ENCODE peak calls at places on chromosome 6, in nine cellular contexts. One of them, this sample, is unnamed. For H3K4me1, the result is how much of the 10 kb centered on the place peaks cover.

GRCh38 chr6:97963148-97963680 is 680.2 kb upstream of the MMS22L start:
- DNase-seq in mesenchymal stem cell: no peak
- DNase-seq in uterus: no peak
- DNase-seq in mesendoderm: no peak
- DNase-seq in stomach: no peak
- DNase-seq in psoas muscle: no peak
- DNase-seq in astrocyte: peak
- DNase-seq in ovary: no peak
- DNase-seq in naive thymus-derived CD4-positive, alpha-beta T cell: no peak
- DNase-seq in this sample: no peak

GRCh38 chr6:85537055-85537494 is 56.6 kb downstream of the SNX14 start:
- DNase-seq in psoas muscle: no peak
- DNase-seq in uterus: no peak
- DNase-seq in stomach: no peak
- DNase-seq in ovary: no peak
- DNase-seq in mesenchymal stem cell: peak
- DNase-seq in naive thymus-derived CD4-positive, alpha-beta T cell: peak
- DNase-seq in astrocyte: no peak
- DNase-seq in mesendoderm: no peak
- DNase-seq in this sample: peak

GRCh38 chr6:14804444-14805210 is 441.2 kb upstream of the JARID2 start:
- DNase-seq in ovary: peak
- DNase-seq in stomach: peak
- DNase-seq in astrocyte: peak
- DNase-seq in psoas muscle: peak
- DNase-seq in mesendoderm: no peak
- DNase-seq in naive thymus-derived CD4-positive, alpha-beta T cell: no peak
- DNase-seq in uterus: peak
- DNase-seq in mesenchymal stem cell: peak
- DNase-seq in this sample: peak

GRCh38 chr6:70151616-70152015 is 151.3 kb downstream of the COL9A1 start:
- DNase-seq in astrocyte: no peak
- DNase-seq in mesenchymal stem cell: peak
- DNase-seq in uterus: no peak
- DNase-seq in mesendoderm: peak
- DNase-seq in psoas muscle: no peak
- DNase-seq in stomach: no peak
- DNase-seq in ovary: no peak
- DNase-seq in naive thymus-derived CD4-positive, alpha-beta T cell: no peak
- DNase-seq in this sample: no peak

GRCh38 chr6:86118271-86118670 is 475.6 kb upstream of the SYNCRIP start:
- DNase-seq in mesenchymal stem cell: no peak
- DNase-seq in astrocyte: no peak
- DNase-seq in ovary: no peak
- DNase-seq in stomach: no peak
- DNase-seq in mesendoderm: no peak
- DNase-seq in naive thymus-derived CD4-positive, alpha-beta T cell: no peak
- DNase-seq in psoas muscle: no peak
- DNase-seq in uterus: no peak
- DNase-seq in this sample: no peak

GRCh38 chr6:8268606-8269005 is 166.3 kb upstream of the EEF1E1 start:
- DNase-seq in psoas muscle: no peak
- DNase-seq in uterus: no peak
- DNase-seq in mesendoderm: no peak
- DNase-seq in astrocyte: no peak
- DNase-seq in ovary: no peak
- DNase-seq in naive thymus-derived CD4-positive, alpha-beta T cell: no peak
- DNase-seq in mesenchymal stem cell: no peak
- DNase-seq in stomach: no peak
- DNase-seq in this sample: no peak

GRCh38 chr6:7195330-7196018 is 87.7 kb downstream of the RREB1 start:
- DNase-seq in mesendoderm: no peak
- DNase-seq in mesenchymal stem cell: no peak
- DNase-seq in ovary: no peak
- DNase-seq in stomach: no peak
- DNase-seq in naive thymus-derived CD4-positive, alpha-beta T cell: peak
- DNase-seq in psoas muscle: no peak
- DNase-seq in astrocyte: peak
- DNase-seq in uterus: no peak
- DNase-seq in this sample: no peak

GRCh38 chr6:38115633-38116022 is 296.1 kb downstream of the ZFAND3 start:
- DNase-seq in astrocyte: no peak
- DNase-seq in ovary: no peak
- DNase-seq in mesendoderm: no peak
- DNase-seq in mesenchymal stem cell: no peak
- DNase-seq in naive thymus-derived CD4-positive, alpha-beta T cell: no peak
- DNase-seq in psoas muscle: no peak
- DNase-seq in stomach: no peak
- DNase-seq in uterus: no peak
- DNase-seq in this sample: peak

GRCh38 chr6:41581381-41581991 is 35.3 kb downstream of the FOXP4 start:
- DNase-seq in astrocyte: peak
- DNase-seq in uterus: peak
- DNase-seq in mesenchymal stem cell: peak
- DNase-seq in psoas muscle: peak
- DNase-seq in naive thymus-derived CD4-positive, alpha-beta T cell: no peak
- DNase-seq in ovary: no peak
- DNase-seq in mesendoderm: no peak
- DNase-seq in stomach: no peak
- DNase-seq in this sample: peak

GRCh38 chr6:134267917-134268361 is 50.0 kb downstream of the SGK1 start:
- DNase-seq in ovary: no peak
- DNase-seq in mesenchymal stem cell: no peak
- DNase-seq in naive thymus-derived CD4-positive, alpha-beta T cell: no peak
- DNase-seq in stomach: no peak
- DNase-seq in psoas muscle: no peak
- DNase-seq in mesendoderm: peak
- DNase-seq in astrocyte: no peak
- DNase-seq in uterus: peak
- DNase-seq in this sample: peak

GRCh38 chr6:34522740-34523139 is 33.4 kb downstream of the SPDEF start:
- DNase-seq in uterus: no peak
- DNase-seq in psoas muscle: no peak
- DNase-seq in astrocyte: no peak
- DNase-seq in ovary: no peak
- DNase-seq in naive thymus-derived CD4-positive, alpha-beta T cell: no peak
- DNase-seq in mesenchymal stem cell: no peak
- DNase-seq in stomach: no peak
- DNase-seq in mesendoderm: no peak
- DNase-seq in this sample: no peak

GRCh38 chr6:125746731-125747588 is 2.5 kb upstream of the HEY2 start:
- DNase-seq in mesendoderm: peak
- DNase-seq in ovary: peak
- DNase-seq in naive thymus-derived CD4-positive, alpha-beta T cell: peak
- DNase-seq in astrocyte: peak
- DNase-seq in stomach: peak
- DNase-seq in uterus: peak
- DNase-seq in mesenchymal stem cell: peak
- DNase-seq in psoas muscle: peak
- DNase-seq in this sample: peak

GRCh38 chr6:56370127-56370540 is 122.8 kb upstream of the COL21A1 start:
- DNase-seq in stomach: peak
- DNase-seq in astrocyte: peak
- DNase-seq in mesendoderm: peak
- DNase-seq in naive thymus-derived CD4-positive, alpha-beta T cell: no peak
- DNase-seq in psoas muscle: peak
- DNase-seq in mesenchymal stem cell: peak
- DNase-seq in uterus: peak
- DNase-seq in ovary: no peak
- DNase-seq in this sample: peak

GRCh38 chr6:157647261-157647915 is 175.7 kb upstream of the SNX9 start:
- DNase-seq in stomach: no peak
- DNase-seq in psoas muscle: no peak
- DNase-seq in mesenchymal stem cell: no peak
- DNase-seq in mesendoderm: peak
- DNase-seq in uterus: no peak
- DNase-seq in astrocyte: no peak
- DNase-seq in ovary: no peak
- DNase-seq in naive thymus-derived CD4-positive, alpha-beta T cell: no peak
- DNase-seq in this sample: no peak
- H3K27ac ChIP-seq in stomach: no peak
- H3K27ac ChIP-seq in psoas muscle: no peak
- H3K27ac ChIP-seq in mesenchymal stem cell: no peak
- H3K27ac ChIP-seq in mesendoderm: no peak
- H3K27ac ChIP-seq in uterus: no peak
- H3K27ac ChIP-seq in astrocyte: no peak
- H3K27ac ChIP-seq in ovary: no peak
- H3K27ac ChIP-seq in naive thymus-derived CD4-positive, alpha-beta T cell: no peak
- H3K27ac ChIP-seq in this sample: no peak

GRCh38 chr6:148348778-148349177 is 6.1 kb downstream of the SASH1 start:
- DNase-seq in mesenchymal stem cell: no peak
- DNase-seq in naive thymus-derived CD4-positive, alpha-beta T cell: no peak
- DNase-seq in stomach: no peak
- DNase-seq in psoas muscle: no peak
- DNase-seq in astrocyte: no peak
- DNase-seq in ovary: no peak
- DNase-seq in mesendoderm: peak
- DNase-seq in uterus: no peak
- DNase-seq in this sample: no peak
- H3K4me1 ChIP-seq in mesenchymal stem cell: under half
- H3K4me1 ChIP-seq in naive thymus-derived CD4-positive, alpha-beta T cell: under half
- H3K4me1 ChIP-seq in stomach: under half
- H3K4me1 ChIP-seq in psoas muscle: under half
- H3K4me1 ChIP-seq in astrocyte: under half
- H3K4me1 ChIP-seq in ovary: under half
- H3K4me1 ChIP-seq in mesendoderm: under half
- H3K4me1 ChIP-seq in uterus: under half
- H3K4me1 ChIP-seq in this sample: under half

DNA sequence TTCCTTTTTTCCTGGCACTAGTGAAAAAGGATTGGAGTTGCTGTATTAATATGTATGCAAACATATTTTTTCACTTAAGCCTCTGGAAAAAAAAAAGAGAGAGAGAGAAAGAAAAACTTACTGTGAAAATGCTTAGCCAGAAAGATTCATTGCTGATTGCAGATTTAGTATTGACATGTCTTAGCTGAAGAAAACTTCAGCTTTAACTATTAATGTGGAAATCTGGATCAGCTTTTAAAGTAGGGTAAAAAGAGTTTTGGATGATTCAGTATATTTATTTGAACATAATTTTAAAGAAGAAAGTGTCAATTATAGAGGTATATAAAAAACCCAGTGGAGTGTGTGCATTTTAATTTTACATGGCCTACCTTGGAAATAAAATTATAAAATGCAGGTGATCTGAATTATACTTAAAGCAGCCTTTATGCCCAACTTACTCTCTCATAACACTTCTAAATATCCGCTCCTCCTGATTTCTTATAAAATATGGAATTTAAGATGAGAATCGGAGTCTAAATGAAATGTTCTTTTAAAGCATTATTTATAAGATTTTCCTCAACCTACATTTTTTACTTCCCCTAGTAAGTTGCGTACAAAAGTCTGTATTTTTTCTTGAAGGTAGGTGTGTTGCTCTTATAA is 3.6 kb downstream of the CITED2 start:
- DNase-seq in mesendoderm: no peak
- DNase-seq in astrocyte: no peak
- DNase-seq in uterus: no peak
- DNase-seq in mesenchymal stem cell: no peak
- DNase-seq in psoas muscle: no peak
- DNase-seq in ovary: no peak
- DNase-seq in naive thymus-derived CD4-positive, alpha-beta T cell: no peak
- DNase-seq in stomach: no peak
- DNase-seq in this sample: no peak
- H3K27ac ChIP-seq in mesendoderm: no peak
- H3K27ac ChIP-seq in astrocyte: peak
- H3K27ac ChIP-seq in uterus: peak
- H3K27ac ChIP-seq in mesenchymal stem cell: peak
- H3K27ac ChIP-seq in psoas muscle: peak
- H3K27ac ChIP-seq in ovary: no peak
- H3K27ac ChIP-seq in naive thymus-derived CD4-positive, alpha-beta T cell: peak
- H3K27ac ChIP-seq in stomach: peak
- H3K27ac ChIP-seq in this sample: peak

GRCh38 chr6:45658396-45658795 is 280.7 kb upstream of the SUPT3H start:
- DNase-seq in mesenchymal stem cell: no peak
- DNase-seq in psoas muscle: no peak
- DNase-seq in ovary: no peak
- DNase-seq in mesendoderm: no peak
- DNase-seq in naive thymus-derived CD4-positive, alpha-beta T cell: no peak
- DNase-seq in uterus: no peak
- DNase-seq in astrocyte: no peak
- DNase-seq in stomach: no peak
- DNase-seq in this sample: no peak

GRCh38 chr6:45657243-45657642 is 279.5 kb upstream of the SUPT3H start:
- DNase-seq in psoas muscle: no peak
- DNase-seq in stomach: no peak
- DNase-seq in mesenchymal stem cell: peak
- DNase-seq in naive thymus-derived CD4-positive, alpha-beta T cell: no peak
- DNase-seq in uterus: no peak
- DNase-seq in mesendoderm: no peak
- DNase-seq in ovary: no peak
- DNase-seq in astrocyte: peak
- DNase-seq in this sample: no peak

GRCh38 chr6:45661667-45662066 is 283.9 kb upstream of the SUPT3H start:
- DNase-seq in psoas muscle: no peak
- DNase-seq in stomach: no peak
- DNase-seq in mesenchymal stem cell: no peak
- DNase-seq in ovary: no peak
- DNase-seq in mesendoderm: no peak
- DNase-seq in naive thymus-derived CD4-positive, alpha-beta T cell: no peak
- DNase-seq in astrocyte: peak
- DNase-seq in uterus: no peak
- DNase-seq in this sample: no peak

GRCh38 chr6:45655630-45656422 is 278.1 kb upstream of the SUPT3H start:
- DNase-seq in naive thymus-derived CD4-positive, alpha-beta T cell: no peak
- DNase-seq in uterus: no peak
- DNase-seq in stomach: no peak
- DNase-seq in psoas muscle: no peak
- DNase-seq in ovary: no peak
- DNase-seq in mesendoderm: peak
- DNase-seq in astrocyte: peak
- DNase-seq in mesenchymal stem cell: peak
- DNase-seq in this sample: peak

GRCh38 chr6:45658958-45659357 is 281.2 kb upstream of the SUPT3H start:
- DNase-seq in ovary: no peak
- DNase-seq in stomach: no peak
- DNase-seq in mesenchymal stem cell: no peak
- DNase-seq in mesendoderm: no peak
- DNase-seq in psoas muscle: no peak
- DNase-seq in naive thymus-derived CD4-positive, alpha-beta T cell: peak
- DNase-seq in uterus: no peak
- DNase-seq in astrocyte: no peak
- DNase-seq in this sample: no peak
- H3K4me1 ChIP-seq in ovary: under half
- H3K4me1 ChIP-seq in stomach: under half
- H3K4me1 ChIP-seq in mesenchymal stem cell: under half
- H3K4me1 ChIP-seq in mesendoderm: under half
- H3K4me1 ChIP-seq in psoas muscle: under half
- H3K4me1 ChIP-seq in naive thymus-derived CD4-positive, alpha-beta T cell: under half
- H3K4me1 ChIP-seq in uterus: under half
- H3K4me1 ChIP-seq in astrocyte: under half
- H3K4me1 ChIP-seq in this sample: under half

GRCh38 chr6:39835856-39836442 is 43.8 kb downstream of the DAAM2 start:
- DNase-seq in ovary: no peak
- DNase-seq in mesenchymal stem cell: peak
- DNase-seq in mesendoderm: peak
- DNase-seq in astrocyte: peak
- DNase-seq in stomach: no peak
- DNase-seq in uterus: no peak
- DNase-seq in naive thymus-derived CD4-positive, alpha-beta T cell: no peak
- DNase-seq in psoas muscle: no peak
- DNase-seq in this sample: no peak
- H3K27ac ChIP-seq in ovary: no peak
- H3K27ac ChIP-seq in mesenchymal stem cell: no peak
- H3K27ac ChIP-seq in mesendoderm: no peak
- H3K27ac ChIP-seq in astrocyte: peak
- H3K27ac ChIP-seq in stomach: peak
- H3K27ac ChIP-seq in uterus: no peak
- H3K27ac ChIP-seq in naive thymus-derived CD4-positive, alpha-beta T cell: no peak
- H3K27ac ChIP-seq in psoas muscle: peak
- H3K27ac ChIP-seq in this sample: no peak